ENCODE peak calls at places on chromosomes 16 and 17, in eight cellular contexts. One of them, this sample, is unnamed.
A peak's percentile ranks its signal among the peaks of the same experiment; 100 is the strongest.

GRCh38 chr17:74330446-74330845 is 4.4 kb downstream of the KIF19 start:
- DNase-seq in hypothalamus: no peak
- DNase-seq in left colon: no peak
- DNase-seq in AG09309: no peak
- DNase-seq in RWPE1: no peak
- DNase-seq in NCI-H748 treated with DMSO at 0.1 percent for 48 hours: no peak
- DNase-seq in stimulated activated CD4-positive, alpha-beta T cell treated with anti-CD3 and anti-CD28 coated beads, Interleukin-15, amount 100 ng/mL, for 24 hours: no peak
- DNase-seq in testis: peak; percentile 46
- DNase-seq in this sample: no peak

GRCh38 chr16:51149251-51149661 is 1.8 kb downstream of the SALL1 start:
- DNase-seq in hypothalamus: no peak
- DNase-seq in left colon: no peak
- DNase-seq in AG09309: no peak
- DNase-seq in RWPE1: no peak
- DNase-seq in NCI-H748 treated with DMSO at 0.1 percent for 48 hours: no peak
- DNase-seq in stimulated activated CD4-positive, alpha-beta T cell treated with anti-CD3 and anti-CD28 coated beads, Interleukin-15, amount 100 ng/mL, for 24 hours: no peak
- DNase-seq in testis: no peak
- DNase-seq in this sample: no peak

GRCh38 chr16:67206838-67207115 is 7.8 kb downstream of the ELMO3 start:
- DNase-seq in hypothalamus: no peak
- DNase-seq in left colon: no peak
- DNase-seq in AG09309: no peak
- DNase-seq in RWPE1: peak; percentile 50
- DNase-seq in NCI-H748 treated with DMSO at 0.1 percent for 48 hours: no peak
- DNase-seq in stimulated activated CD4-positive, alpha-beta T cell treated with anti-CD3 and anti-CD28 coated beads, Interleukin-15, amount 100 ng/mL, for 24 hours: no peak
- DNase-seq in testis: no peak
- DNase-seq in this sample: no peak

GRCh38 chr17:42202696-42203095 is 8.4 kb upstream of the GHDC start:
- DNase-seq in hypothalamus: no peak
- DNase-seq in left colon: no peak
- DNase-seq in AG09309: no peak
- DNase-seq in RWPE1: no peak
- DNase-seq in NCI-H748 treated with DMSO at 0.1 percent for 48 hours: no peak
- DNase-seq in stimulated activated CD4-positive, alpha-beta T cell treated with anti-CD3 and anti-CD28 coated beads, Interleukin-15, amount 100 ng/mL, for 24 hours: no peak
- DNase-seq in testis: no peak
- DNase-seq in this sample: no peak

GRCh38 chr17:59440757-59441458 is 109.5 kb downstream of the YPEL2 start:
- DNase-seq in hypothalamus: peak; percentile 61
- DNase-seq in left colon: peak; percentile 96
- DNase-seq in AG09309: peak; percentile 60
- DNase-seq in RWPE1: peak; percentile 77
- DNase-seq in NCI-H748 treated with DMSO at 0.1 percent for 48 hours: peak; percentile 84
- DNase-seq in stimulated activated CD4-positive, alpha-beta T cell treated with anti-CD3 and anti-CD28 coated beads, Interleukin-15, amount 100 ng/mL, for 24 hours: peak; percentile 92
- DNase-seq in testis: peak; percentile 98
- DNase-seq in this sample: peak; percentile 91

GRCh38 chr16:86994651-86995171 is 322.5 kb downstream of the C16orf95 start:
- DNase-seq in hypothalamus: no peak
- DNase-seq in left colon: no peak
- DNase-seq in AG09309: peak; percentile 56
- DNase-seq in RWPE1: peak; percentile 30
- DNase-seq in NCI-H748 treated with DMSO at 0.1 percent for 48 hours: no peak
- DNase-seq in stimulated activated CD4-positive, alpha-beta T cell treated with anti-CD3 and anti-CD28 coated beads, Interleukin-15, amount 100 ng/mL, for 24 hours: no peak
- DNase-seq in testis: no peak
- DNase-seq in this sample: peak; percentile 82

GRCh38 chr17:2613089-2613808 is 19.8 kb downstream of the PAFAH1B1 start:
- DNase-seq in hypothalamus: no peak
- DNase-seq in left colon: no peak
- DNase-seq in AG09309: no peak
- DNase-seq in RWPE1: no peak
- DNase-seq in NCI-H748 treated with DMSO at 0.1 percent for 48 hours: no peak
- DNase-seq in stimulated activated CD4-positive, alpha-beta T cell treated with anti-CD3 and anti-CD28 coated beads, Interleukin-15, amount 100 ng/mL, for 24 hours: no peak
- DNase-seq in testis: no peak
- DNase-seq in this sample: no peak

GRCh38 chr16:80936410-80936809 is 70.3 kb downstream of the CMC2 start:
- DNase-seq in hypothalamus: no peak
- DNase-seq in left colon: no peak
- DNase-seq in AG09309: peak; percentile 13
- DNase-seq in RWPE1: no peak
- DNase-seq in NCI-H748 treated with DMSO at 0.1 percent for 48 hours: no peak
- DNase-seq in stimulated activated CD4-positive, alpha-beta T cell treated with anti-CD3 and anti-CD28 coated beads, Interleukin-15, amount 100 ng/mL, for 24 hours: no peak
- DNase-seq in testis: no peak
- DNase-seq in this sample: peak; percentile 76

GRCh38 chr17:63850401-63850800 is 7.9 kb upstream of the SMARCD2 start:
- DNase-seq in hypothalamus: no peak
- DNase-seq in left colon: no peak
- DNase-seq in AG09309: no peak
- DNase-seq in RWPE1: no peak
- DNase-seq in NCI-H748 treated with DMSO at 0.1 percent for 48 hours: no peak
- DNase-seq in stimulated activated CD4-positive, alpha-beta T cell treated with anti-CD3 and anti-CD28 coated beads, Interleukin-15, amount 100 ng/mL, for 24 hours: no peak
- DNase-seq in testis: no peak
- DNase-seq in this sample: no peak

GRCh38 chr16:68640972-68641371 is 4.1 kb upstream of the CDH3 start:
- DNase-seq in hypothalamus: no peak
- DNase-seq in left colon: no peak
- DNase-seq in AG09309: no peak
- DNase-seq in RWPE1: peak; percentile 45
- DNase-seq in NCI-H748 treated with DMSO at 0.1 percent for 48 hours: no peak
- DNase-seq in stimulated activated CD4-positive, alpha-beta T cell treated with anti-CD3 and anti-CD28 coated beads, Interleukin-15, amount 100 ng/mL, for 24 hours: no peak
- DNase-seq in testis: no peak
- DNase-seq in this sample: peak; percentile 31

GRCh38 chr16:13441675-13442074 is 478.3 kb upstream of the ERCC4 start:
- DNase-seq in hypothalamus: no peak
- DNase-seq in left colon: no peak
- DNase-seq in AG09309: no peak
- DNase-seq in RWPE1: no peak
- DNase-seq in NCI-H748 treated with DMSO at 0.1 percent for 48 hours: no peak
- DNase-seq in stimulated activated CD4-positive, alpha-beta T cell treated with anti-CD3 and anti-CD28 coated beads, Interleukin-15, amount 100 ng/mL, for 24 hours: peak; percentile 2
- DNase-seq in testis: no peak
- DNase-seq in this sample: no peak

GRCh38 chr17:47987240-47987835 is 16.4 kb downstream of the CDK5RAP3 start:
- DNase-seq in hypothalamus: no peak
- DNase-seq in left colon: no peak
- DNase-seq in AG09309: no peak
- DNase-seq in RWPE1: no peak
- DNase-seq in NCI-H748 treated with DMSO at 0.1 percent for 48 hours: no peak
- DNase-seq in stimulated activated CD4-positive, alpha-beta T cell treated with anti-CD3 and anti-CD28 coated beads, Interleukin-15, amount 100 ng/mL, for 24 hours: no peak
- DNase-seq in testis: no peak
- DNase-seq in this sample: peak; percentile 33

GRCh38 chr17:64382184-64382583 is 8.5 kb downstream of the PECAM1 start:
- DNase-seq in hypothalamus: no peak
- DNase-seq in left colon: no peak
- DNase-seq in AG09309: no peak
- DNase-seq in RWPE1: no peak
- DNase-seq in NCI-H748 treated with DMSO at 0.1 percent for 48 hours: no peak
- DNase-seq in stimulated activated CD4-positive, alpha-beta T cell treated with anti-CD3 and anti-CD28 coated beads, Interleukin-15, amount 100 ng/mL, for 24 hours: no peak
- DNase-seq in testis: no peak
- DNase-seq in this sample: no peak

GRCh38 chr17:20121359-20122235 is 112.4 kb downstream of the SPECC1 start:
- DNase-seq in hypothalamus: peak; percentile 16
- DNase-seq in left colon: peak; percentile 76
- DNase-seq in AG09309: no peak
- DNase-seq in RWPE1: peak; percentile 73
- DNase-seq in NCI-H748 treated with DMSO at 0.1 percent for 48 hours: peak; percentile 41
- DNase-seq in stimulated activated CD4-positive, alpha-beta T cell treated with anti-CD3 and anti-CD28 coated beads, Interleukin-15, amount 100 ng/mL, for 24 hours: peak; percentile 77
- DNase-seq in testis: peak; percentile 84
- DNase-seq in this sample: peak; percentile 62

GRCh38 chr17:49965522-49965905 is 3.5 kb upstream of the DLX4 start:
- DNase-seq in hypothalamus: no peak
- DNase-seq in left colon: no peak
- DNase-seq in AG09309: no peak
- DNase-seq in RWPE1: no peak
- DNase-seq in NCI-H748 treated with DMSO at 0.1 percent for 48 hours: no peak
- DNase-seq in stimulated activated CD4-positive, alpha-beta T cell treated with anti-CD3 and anti-CD28 coated beads, Interleukin-15, amount 100 ng/mL, for 24 hours: no peak
- DNase-seq in testis: no peak
- DNase-seq in this sample: no peak

GRCh38 chr17:16418684-16419066 is 3.3 kb downstream of the TRPV2 start:
- DNase-seq in hypothalamus: no peak
- DNase-seq in left colon: no peak
- DNase-seq in AG09309: no peak
- DNase-seq in RWPE1: no peak
- DNase-seq in NCI-H748 treated with DMSO at 0.1 percent for 48 hours: no peak
- DNase-seq in stimulated activated CD4-positive, alpha-beta T cell treated with anti-CD3 and anti-CD28 coated beads, Interleukin-15, amount 100 ng/mL, for 24 hours: peak; percentile 24
- DNase-seq in testis: no peak
- DNase-seq in this sample: no peak

GRCh38 chr16:86432691-86433090 is 77.6 kb upstream of the FOXF1 start:
- DNase-seq in hypothalamus: no peak
- DNase-seq in left colon: peak; percentile 41
- DNase-seq in AG09309: no peak
- DNase-seq in RWPE1: no peak
- DNase-seq in NCI-H748 treated with DMSO at 0.1 percent for 48 hours: no peak
- DNase-seq in stimulated activated CD4-positive, alpha-beta T cell treated with anti-CD3 and anti-CD28 coated beads, Interleukin-15, amount 100 ng/mL, for 24 hours: no peak
- DNase-seq in testis: no peak
- DNase-seq in this sample: no peak

GRCh38 chr16:64428463-64428862 is 693.4 kb downstream of the CDH11 start:
- DNase-seq in hypothalamus: no peak
- DNase-seq in left colon: no peak
- DNase-seq in AG09309: peak; percentile 40
- DNase-seq in RWPE1: peak; percentile 52
- DNase-seq in NCI-H748 treated with DMSO at 0.1 percent for 48 hours: no peak
- DNase-seq in stimulated activated CD4-positive, alpha-beta T cell treated with anti-CD3 and anti-CD28 coated beads, Interleukin-15, amount 100 ng/mL, for 24 hours: no peak
- DNase-seq in testis: no peak
- DNase-seq in this sample: peak; percentile 76

GRCh38 chr17:48258317-48258716 is 150.8 kb downstream of the SNX11 start:
- DNase-seq in hypothalamus: no peak
- DNase-seq in left colon: no peak
- DNase-seq in AG09309: no peak
- DNase-seq in RWPE1: no peak
- DNase-seq in NCI-H748 treated with DMSO at 0.1 percent for 48 hours: no peak
- DNase-seq in stimulated activated CD4-positive, alpha-beta T cell treated with anti-CD3 and anti-CD28 coated beads, Interleukin-15, amount 100 ng/mL, for 24 hours: no peak
- DNase-seq in testis: no peak
- DNase-seq in this sample: no peak

GRCh38 chr16:4140652-4141051 is 24.4 kb upstream of the ADCY9 start:
- DNase-seq in hypothalamus: no peak
- DNase-seq in left colon: no peak
- DNase-seq in AG09309: no peak
- DNase-seq in RWPE1: peak; percentile 82
- DNase-seq in NCI-H748 treated with DMSO at 0.1 percent for 48 hours: no peak
- DNase-seq in stimulated activated CD4-positive, alpha-beta T cell treated with anti-CD3 and anti-CD28 coated beads, Interleukin-15, amount 100 ng/mL, for 24 hours: no peak
- DNase-seq in testis: no peak
- DNase-seq in this sample: peak; percentile 47

GRCh38 chr16:57091200-57091989 is 988 bp upstream of the CPNE2 start:
- DNase-seq in hypothalamus: no peak
- DNase-seq in left colon: peak; percentile 69
- DNase-seq in AG09309: no peak
- DNase-seq in RWPE1: peak; percentile 72
- DNase-seq in NCI-H748 treated with DMSO at 0.1 percent for 48 hours: no peak
- DNase-seq in stimulated activated CD4-positive, alpha-beta T cell treated with anti-CD3 and anti-CD28 coated beads, Interleukin-15, amount 100 ng/mL, for 24 hours: no peak
- DNase-seq in testis: peak; percentile 33
- DNase-seq in this sample: no peak

GRCh38 chr17:41496803-41497484 is 7.2 kb upstream of the KRT36 start:
- DNase-seq in hypothalamus: no peak
- DNase-seq in left colon: peak; percentile 82
- DNase-seq in AG09309: peak; percentile 61
- DNase-seq in RWPE1: peak; percentile 76
- DNase-seq in NCI-H748 treated with DMSO at 0.1 percent for 48 hours: no peak
- DNase-seq in stimulated activated CD4-positive, alpha-beta T cell treated with anti-CD3 and anti-CD28 coated beads, Interleukin-15, amount 100 ng/mL, for 24 hours: peak; percentile 83
- DNase-seq in testis: peak; percentile 69
- DNase-seq in this sample: peak; percentile 86